ENCODE peak calls at places on chromosomes 13 and 19, in six cellular contexts. I, B, H, D, K and R are unnamed samples.

GRCh38 chr19:14517446-14517839 is 754 bp downstream of the DNAJB1 start:
- DNase-seq in B (no peak), D (no peak), K (no peak), H (no peak), I (peak), R (no peak)

GRCh38 chr19:51016798-51017683 is 2.5 kb downstream of the KLK10 start:
- DNase-seq in I (no peak), B (no peak), K (peak), D (peak), H (no peak), R (no peak)

GRCh38 chr13:98202026-98202425 is 25.0 kb upstream of the RNF113B start:
- DNase-seq in B (no peak), I (no peak), H (no peak), D (no peak), K (no peak), R (no peak)

GRCh38 chr13:44048326-44048725 is 168.6 kb downstream of the LACC1 start:
- DNase-seq in H (no peak), D (no peak), I (no peak), B (no peak), K (peak), R (no peak)

GRCh38 chr19:4575978-4576933 is 16.8 kb upstream of the SEMA6B start:
- DNase-seq in B (no peak), I (no peak), K (peak), H (peak), D (peak), R (no peak)

GRCh38 chr19:38812841-38813320 is at the start of gene LGALS4:
- DNase-seq in K (no peak), B (no peak), I (no peak), H (no peak), D (no peak), R (no peak)

GRCh38 chr19:39200066-39200817 is 3.5 kb downstream of the NCCRP1 start:
- DNase-seq in I (no peak), K (no peak), B (no peak), H (no peak), D (no peak), R (no peak)

GRCh38 chr13:27783111-27783510 is 9.2 kb upstream of the GSX1 start:
- DNase-seq in B (no peak), H (no peak), I (no peak), D (no peak), K (peak), R (no peak)

GRCh38 chr13:106612688-106613087 is 44.8 kb upstream of the ARGLU1 start:
- DNase-seq in B (no peak), D (no peak), H (peak), K (peak), I (peak), R (peak)

GRCh38 chr19:17829855-17830566 is 8.7 kb upstream of the INSL3 start:
- DNase-seq in K (peak), D (no peak), B (no peak), I (no peak), H (no peak), R (peak)

GRCh38 chr13:95002968-95003813 is 290.8 kb upstream of the SOX21 start:
- DNase-seq in I (no peak), B (no peak), D (no peak), K (no peak), H (no peak), R (no peak)

GRCh38 chr13:30111810-30112209 is 195.5 kb downstream of the KATNAL1 start:
- DNase-seq in H (no peak), D (no peak), I (no peak), K (no peak), B (no peak), R (no peak)

GRCh38 chr13:26254583-26255102 is 714 bp downstream of the CDK8 start:
- DNase-seq in D (no peak), I (peak), B (peak), H (peak), K (peak), R (peak)